ENCODE peak calls at places on chromosomes 1 and 21, in eight cellular contexts. G, F, O, W, Y, M, R and H are unnamed samples.

GRCh38 chr1:6157132-6157527 is 23.0 kb downstream of the CHD5 start:
- DNase-seq in G (no peak), R (no peak), W (no peak), O (no peak), Y (no peak), F (no peak), M (no peak), H (no peak)

GRCh38 chr21:19011448-19011847 is 607.9 kb upstream of the TMPRSS15 start:
- DNase-seq in Y (no peak), G (no peak), M (no peak), O (no peak), F (no peak), W (no peak), R (no peak), H (no peak)

GRCh38 chr1:90780981-90781380 is 63.9 kb upstream of the BARHL2 start:
- DNase-seq in R (no peak), Y (no peak), O (no peak), M (no peak), W (no peak), G (no peak), F (no peak), H (no peak)

GRCh38 chr1:51325878-51326755 is 4.2 kb downstream of the TTC39A start:
- DNase-seq in R (no peak), M (no peak), Y (no peak), G (no peak), W (no peak), F (no peak), O (peak; percentile 39), H (no peak)

GRCh38 chr1:173789841-173790240 is 34.6 kb upstream of the DARS2 start:
- DNase-seq in O (no peak), M (no peak), Y (no peak), R (no peak), G (no peak), F (no peak), W (no peak), H (no peak)

GRCh38 chr1:152141971-152142584 is 16.9 kb downstream of the RPTN start:
- DNase-seq in Y (peak; percentile 82), R (peak; percentile 41), W (peak; percentile 82), G (peak; percentile 49), M (peak; percentile 63), F (peak; percentile 54), O (no peak), H (no peak)

GRCh38 chr1:216223521-216223920 is 199.7 kb downstream of the USH2A start:
- DNase-seq in O (no peak), F (no peak), M (no peak), G (no peak), W (no peak), Y (no peak), R (no peak), H (no peak)

GRCh38 chr21:31566061-31566460 is 93.4 kb upstream of the SOD1 start:
- DNase-seq in W (no peak), F (no peak), Y (no peak), R (no peak), O (no peak), M (no peak), G (no peak), H (no peak)

GRCh38 chr1:212132040-212132439 is 96.5 kb downstream of the DTL start:
- DNase-seq in O (no peak), W (no peak), G (no peak), Y (no peak), M (no peak), F (no peak), R (no peak), H (no peak)

GRCh38 chr1:205326812-205327466 is 5.4 kb upstream of the NUAK2 start:
- DNase-seq in M (no peak), F (no peak), W (no peak), R (no peak), Y (no peak), G (no peak), O (no peak), H (no peak)

GRCh38 chr1:39262802-39263201 is 58.3 kb downstream of the MACF1 start:
- DNase-seq in R (no peak), M (no peak), O (no peak), W (no peak), G (no peak), F (no peak), Y (no peak), H (no peak)

GRCh38 chr1:203267347-203267846 is 37.9 kb upstream of the BTG2 start:
- DNase-seq in Y (peak; percentile 92), G (peak; percentile 82), M (peak; percentile 77), O (peak; percentile 82), W (peak; percentile 96), R (peak; percentile 90), F (peak; percentile 82), H (no peak)

GRCh38 chr1:226810681-226811080 is 59.7 kb upstream of the PSEN2 start:
- DNase-seq in F (no peak), O (no peak), R (no peak), M (no peak), W (no peak), G (no peak), Y (no peak), H (no peak)

GRCh38 chr1:61842863-61843514 is 100.7 kb downstream of the PATJ start:
- DNase-seq in O (no peak), M (no peak), W (no peak), Y (no peak), R (no peak), G (no peak), F (no peak), H (no peak)

GRCh38 chr1:78277253-78277652 is 213.5 kb upstream of the PTGFR start:
- DNase-seq in M (no peak), R (no peak), F (no peak), Y (no peak), G (no peak), O (no peak), W (no peak), H (no peak)

GRCh38 chr1:223844521-223844961 is 1.2 kb downstream of the TP53BP2 start:
- DNase-seq in F (no peak), R (no peak), W (no peak), Y (no peak), O (no peak), G (no peak), M (no peak), H (no peak)

GRCh38 chr1:223846668-223847007 is 891 bp upstream of the TP53BP2 start:
- DNase-seq in Y (peak; percentile 49), M (no peak), W (no peak), F (no peak), O (no peak), G (peak; percentile 61), R (peak; percentile 28), H (no peak)

GRCh38 chr1:223844962-223845809 is 561 bp downstream of the TP53BP2 start:
- DNase-seq in Y (peak; percentile 72), G (peak; percentile 74), F (peak; percentile 41), R (peak; percentile 56), M (no peak), W (peak; percentile 36), O (no peak), H (peak; percentile 53)

GRCh38 chr1:223847781-223848345 is 2.1 kb upstream of the TP53BP2 start:
- DNase-seq in Y (no peak), M (no peak), W (no peak), R (no peak), O (no peak), F (no peak), G (no peak), H (no peak)

GRCh38 chr1:223845810-223846667 is at the start of gene TP53BP2:
- DNase-seq in O (peak; percentile 93), G (peak; percentile 92), R (peak; percentile 92), W (peak; percentile 71), Y (peak; percentile 88), M (peak; percentile 73), F (peak; percentile 84), H (peak; percentile 64)
- TF ChIP-seq POLR2A in O (peak; percentile 77), G (peak; percentile 95), R (peak; percentile 89), W (peak; percentile 87), Y (peak; percentile 96), M (peak; percentile 39), F (peak; percentile 79), H (peak; percentile 91)

GRCh38 chr1:30745156-30745833 is 12.3 kb downstream of the LAPTM5 start:
- DNase-seq in R (no peak), G (no peak), M (no peak), F (no peak), Y (no peak), W (no peak), O (no peak), H (no peak)

GRCh38 chr1:30747028-30748008 is 10.3 kb downstream of the LAPTM5 start:
- DNase-seq in O (no peak), M (no peak), R (no peak), F (no peak), Y (no peak), W (no peak), G (no peak), H (no peak)

GRCh38 chr1:30744060-30744756 is 13.4 kb downstream of the LAPTM5 start:
- DNase-seq in W (no peak), F (no peak), Y (no peak), G (no peak), M (no peak), R (no peak), O (no peak), H (no peak)

GRCh38 chr1:30746212-30747027 is 11.2 kb downstream of the LAPTM5 start:
- DNase-seq in F (no peak), M (no peak), W (no peak), Y (no peak), G (no peak), O (no peak), R (no peak), H (no peak)

DNA sequence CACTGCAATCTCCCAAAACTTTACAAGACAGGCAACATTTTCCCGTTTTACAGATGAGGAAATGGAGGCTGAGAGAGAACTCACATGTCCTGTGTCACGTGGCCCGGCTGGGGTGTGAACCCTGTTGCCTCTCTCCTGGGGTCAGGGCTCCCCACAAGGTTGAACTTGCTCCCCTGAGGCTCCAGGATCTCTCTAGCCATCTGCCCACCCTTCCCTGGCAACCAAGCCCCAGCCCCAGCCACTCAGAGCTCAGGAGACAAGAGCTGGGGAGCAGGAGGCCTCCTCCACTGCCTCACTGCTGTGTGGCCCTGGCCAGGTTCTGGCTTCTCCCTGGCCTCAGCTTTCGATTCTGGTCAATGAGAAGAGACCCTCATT is 11.8 kb downstream of the LAPTM5 start:
- DNase-seq in M (no peak), F (no peak), W (no peak), G (no peak), O (no peak), R (no peak), Y (no peak), H (no peak)
- H3K4me3 ChIP-seq in M (no peak overlapping the region), F (no peak overlapping the region), W (no peak overlapping the region), G (no peak overlapping the region), O (no peak overlapping the region), R (no peak overlapping the region), Y (no peak overlapping the region), H (no peak overlapping the region)

DNA sequence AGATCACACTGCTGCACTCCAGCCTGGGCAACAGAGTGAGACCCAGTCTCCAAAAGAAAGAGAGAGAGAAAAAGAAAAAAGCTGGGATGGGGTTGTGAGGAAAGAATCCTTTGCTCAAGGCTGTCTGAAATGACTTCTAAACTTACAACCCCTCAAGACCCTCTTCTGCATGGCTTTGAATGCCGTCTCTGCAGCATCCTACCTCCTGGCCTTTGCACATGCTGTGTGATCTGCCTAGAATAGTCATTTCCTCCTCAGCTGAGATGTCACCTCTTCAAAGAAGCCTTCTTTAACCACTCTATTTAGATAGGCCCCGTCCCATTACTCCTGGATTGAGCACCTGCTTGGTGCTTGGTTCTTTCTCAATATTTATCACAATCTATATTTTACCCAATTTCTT is 17.4 kb upstream of the TRIM63 start:
- DNase-seq in R (no peak), Y (no peak), W (no peak), G (no peak), O (no peak), F (no peak), M (no peak), H (no peak)
- H3K27ac ChIP-seq in R (no peak overlapping the region), Y (no peak overlapping the region), W (no peak overlapping the region), G (no peak overlapping the region), O (no peak overlapping the region), F (no peak overlapping the region), M (no peak overlapping the region), H (no peak overlapping the region)

GRCh38 chr1:206685749-206686485 is 1.2 kb downstream of the MAPKAPK2 start:
- DNase-seq in R (peak; percentile 53), O (peak; percentile 70), G (peak; percentile 64), F (peak; percentile 74), M (peak; percentile 24), Y (peak; percentile 74), W (peak; percentile 47), H (no peak)
- TF ChIP-seq POLR2A in R (peak; percentile 61), O (no peak), G (peak; percentile 49), F (no peak), M (no peak), Y (peak; percentile 78), W (peak; percentile 43), H (no peak)